ENCODE peak calls at places on chromosomes 11 and 22, in five cellular contexts. One of them, this sample, is unnamed.

GRCh38 chr11:36349345-36350136 is 53.5 kb downstream of the PRR5L start:
- DNase-seq in RWPE1: no peak
- DNase-seq in heart left ventricle: no peak
- DNase-seq in body of pancreas: no peak
- DNase-seq in GM20000: no peak
- DNase-seq in this sample: peak

GRCh38 chr11:707817-708420 is 1.9 kb downstream of the EPS8L2 start:
- DNase-seq in heart left ventricle: no peak
- DNase-seq in body of pancreas: peak
- DNase-seq in RWPE1: no peak
- DNase-seq in GM20000: peak
- DNase-seq in this sample: no peak

GRCh38 chr22:37762389-37762836 is 45.3 kb upstream of the GCAT start:
- DNase-seq in RWPE1: no peak
- DNase-seq in heart left ventricle: no peak
- DNase-seq in body of pancreas: no peak
- DNase-seq in GM20000: no peak
- DNase-seq in this sample: no peak

GRCh38 chr11:12968836-12969235 is 40.3 kb upstream of the RASSF10 start:
- DNase-seq in RWPE1: no peak
- DNase-seq in heart left ventricle: no peak
- DNase-seq in GM20000: no peak
- DNase-seq in body of pancreas: no peak
- DNase-seq in this sample: no peak

GRCh38 chr11:63880031-63880841 is 36.7 kb downstream of the RCOR2 start:
- DNase-seq in GM20000: no peak
- DNase-seq in body of pancreas: no peak
- DNase-seq in RWPE1: peak
- DNase-seq in heart left ventricle: no peak
- DNase-seq in this sample: no peak

GRCh38 chr11:118267486-118267885 is 3.4 kb upstream of the MPZL2 start:
- DNase-seq in heart left ventricle: no peak
- DNase-seq in body of pancreas: no peak
- DNase-seq in GM20000: no peak
- DNase-seq in RWPE1: peak
- DNase-seq in this sample: no peak

GRCh38 chr22:36860821-36861659 is at the start of gene NCF4:
- DNase-seq in heart left ventricle: peak
- DNase-seq in body of pancreas: peak
- DNase-seq in GM20000: peak
- DNase-seq in RWPE1: no peak
- DNase-seq in this sample: no peak

GRCh38 chr11:7442588-7443215 is 42.6 kb upstream of the OLFML1 start:
- DNase-seq in body of pancreas: peak
- DNase-seq in RWPE1: peak
- DNase-seq in GM20000: peak
- DNase-seq in heart left ventricle: peak
- DNase-seq in this sample: peak

GRCh38 chr11:108403072-108403471 is 64.3 kb downstream of the C11orf65 start:
- DNase-seq in heart left ventricle: no peak
- DNase-seq in RWPE1: no peak
- DNase-seq in GM20000: no peak
- DNase-seq in body of pancreas: no peak
- DNase-seq in this sample: no peak

GRCh38 chr11:94276943-94277342 is 27.4 kb upstream of the IZUMO1R start:
- DNase-seq in RWPE1: no peak
- DNase-seq in GM20000: no peak
- DNase-seq in body of pancreas: no peak
- DNase-seq in heart left ventricle: no peak
- DNase-seq in this sample: no peak

GRCh38 chr11:33347490-33348125 is 90.4 kb downstream of the HIPK3 start:
- DNase-seq in heart left ventricle: no peak
- DNase-seq in body of pancreas: no peak
- DNase-seq in RWPE1: no peak
- DNase-seq in GM20000: peak
- DNase-seq in this sample: no peak

GRCh38 chr11:123188508-123189165 is 6.4 kb downstream of the CLMP start:
- DNase-seq in RWPE1: no peak
- DNase-seq in body of pancreas: no peak
- DNase-seq in GM20000: no peak
- DNase-seq in heart left ventricle: no peak
- DNase-seq in this sample: no peak

GRCh38 chr11:114705280-114706024 is 27.1 kb downstream of the NXPE2 start:
- DNase-seq in heart left ventricle: peak
- DNase-seq in body of pancreas: no peak
- DNase-seq in GM20000: no peak
- DNase-seq in RWPE1: no peak
- DNase-seq in this sample: no peak

GRCh38 chr11:46504817-46505613 is 88.8 kb downstream of the AMBRA1 start:
- DNase-seq in heart left ventricle: no peak
- DNase-seq in GM20000: peak
- DNase-seq in RWPE1: no peak
- DNase-seq in body of pancreas: no peak
- DNase-seq in this sample: no peak

GRCh38 chr11:75423721-75424120 is 9.3 kb downstream of the KLHL35 start:
- DNase-seq in heart left ventricle: no peak
- DNase-seq in RWPE1: no peak
- DNase-seq in body of pancreas: no peak
- DNase-seq in GM20000: no peak
- DNase-seq in this sample: no peak

GRCh38 chr22:37196539-37197450 is 8.7 kb upstream of the C1QTNF6 start:
- DNase-seq in body of pancreas: peak
- DNase-seq in heart left ventricle: peak
- DNase-seq in GM20000: no peak
- DNase-seq in RWPE1: peak
- DNase-seq in this sample: no peak

GRCh38 chr11:107691003-107691402 is 20.9 kb downstream of the SLN start:
- DNase-seq in GM20000: no peak
- DNase-seq in heart left ventricle: no peak
- DNase-seq in body of pancreas: no peak
- DNase-seq in RWPE1: no peak
- DNase-seq in this sample: no peak

GRCh38 chr22:19802881-19803735 is 42.5 kb downstream of the TBX1 start:
- DNase-seq in RWPE1: no peak
- DNase-seq in GM20000: no peak
- DNase-seq in body of pancreas: no peak
- DNase-seq in heart left ventricle: no peak
- DNase-seq in this sample: no peak

GRCh38 chr11:60954421-60954820 is 2.4 kb upstream of the SLC15A3 start:
- DNase-seq in body of pancreas: no peak
- DNase-seq in GM20000: peak
- DNase-seq in heart left ventricle: no peak
- DNase-seq in RWPE1: no peak
- DNase-seq in this sample: no peak

GRCh38 chr11:117579148-117579547 is 217.9 kb downstream of the DSCAML1 start:
- DNase-seq in heart left ventricle: no peak
- DNase-seq in RWPE1: no peak
- DNase-seq in GM20000: no peak
- DNase-seq in body of pancreas: no peak
- DNase-seq in this sample: no peak

GRCh38 chr22:22897036-22897435 is 9.4 kb downstream of the IGLL5 start:
- DNase-seq in heart left ventricle: no peak
- DNase-seq in body of pancreas: no peak
- DNase-seq in GM20000: no peak
- DNase-seq in RWPE1: no peak
- DNase-seq in this sample: no peak

GRCh38 chr11:110123003-110123402 is 29.8 kb downstream of the ZC3H12C start:
- DNase-seq in RWPE1: no peak
- DNase-seq in GM20000: no peak
- DNase-seq in body of pancreas: no peak
- DNase-seq in heart left ventricle: no peak
- DNase-seq in this sample: no peak

DNA sequence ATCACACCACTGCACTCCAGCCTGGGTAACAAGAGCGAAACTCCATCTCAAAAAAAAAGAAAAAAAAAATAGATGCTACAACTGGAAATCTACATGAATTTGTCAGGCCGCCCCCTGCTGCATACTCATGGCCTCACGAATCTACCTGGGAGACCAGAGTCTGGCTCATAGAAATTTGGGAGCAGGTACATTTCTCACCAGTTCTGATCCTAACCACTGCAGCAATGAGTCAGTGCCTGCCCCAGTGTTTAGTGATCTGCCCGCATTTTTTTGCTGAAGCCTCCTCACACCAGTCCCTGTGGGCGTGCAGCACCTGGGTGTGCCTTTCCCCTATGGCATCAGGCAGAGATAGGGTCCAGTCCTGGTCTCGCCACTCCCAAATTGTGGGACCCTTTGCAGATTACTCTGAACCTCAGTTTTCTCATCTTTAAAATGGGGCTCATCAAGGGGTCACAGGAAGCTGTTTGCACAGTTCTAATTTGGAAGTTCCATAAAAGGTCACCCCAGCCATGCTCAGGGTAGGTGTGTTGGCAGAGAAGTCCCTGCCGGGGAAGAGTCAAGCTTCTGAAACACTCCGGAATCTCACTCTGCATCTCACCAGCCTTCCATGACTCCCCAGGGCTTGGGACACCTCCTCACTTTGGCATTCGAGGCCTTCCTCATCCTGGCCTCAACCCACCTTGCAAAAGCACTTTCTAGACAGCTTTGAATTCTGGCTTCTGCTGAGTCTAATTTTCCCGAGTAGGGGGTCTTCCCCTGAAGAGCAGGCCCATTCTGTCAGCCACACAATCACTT is 39.3 kb upstream of the LINC01488 start:
- DNase-seq in body of pancreas: no peak
- DNase-seq in heart left ventricle: peak
- DNase-seq in RWPE1: peak
- DNase-seq in GM20000: no peak
- DNase-seq in this sample: no peak
- TF ChIP-seq CTCF in body of pancreas: no peak
- TF ChIP-seq CTCF in heart left ventricle: no peak
- TF ChIP-seq CTCF in RWPE1: no peak
- TF ChIP-seq CTCF in GM20000: no peak
- TF ChIP-seq CTCF in this sample: no peak

GRCh38 chr22:39943366-39943765 is 16.8 kb upstream of the TMA7B start:
- DNase-seq in RWPE1: no peak
- DNase-seq in GM20000: no peak
- DNase-seq in heart left ventricle: no peak
- DNase-seq in body of pancreas: no peak
- DNase-seq in this sample: peak
- TF ChIP-seq CTCF in RWPE1: no peak
- TF ChIP-seq CTCF in GM20000: no peak
- TF ChIP-seq CTCF in heart left ventricle: no peak
- TF ChIP-seq CTCF in body of pancreas: no peak
- TF ChIP-seq CTCF in this sample: no peak

DNA sequence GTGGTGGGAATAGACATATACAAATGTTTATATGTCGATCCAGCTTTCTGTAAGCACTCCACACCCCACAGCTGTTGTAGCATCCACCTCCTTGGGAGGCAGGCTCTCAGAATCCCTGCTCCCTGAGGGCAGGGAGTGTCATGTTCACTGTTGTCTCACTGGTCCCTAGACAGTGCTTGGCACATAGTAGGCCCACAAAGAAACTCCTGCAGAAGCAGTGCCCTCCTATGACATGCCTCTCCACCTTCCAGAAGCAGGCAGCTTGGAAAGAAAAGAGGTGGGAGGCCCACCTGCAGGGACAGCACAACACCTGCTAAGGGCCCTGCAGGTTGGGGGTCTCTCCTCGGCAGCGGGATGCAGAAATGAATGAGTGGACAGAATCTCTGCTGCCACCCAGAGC is 11.1 kb upstream of the CDC42EP2 start:
- DNase-seq in RWPE1: no peak
- DNase-seq in body of pancreas: no peak
- DNase-seq in heart left ventricle: no peak
- DNase-seq in GM20000: no peak
- DNase-seq in this sample: no peak
- TF ChIP-seq CTCF in RWPE1: no peak
- TF ChIP-seq CTCF in body of pancreas: no peak
- TF ChIP-seq CTCF in heart left ventricle: no peak
- TF ChIP-seq CTCF in GM20000: no peak
- TF ChIP-seq CTCF in this sample: no peak

GRCh38 chr11:32173435-32173834 is 82.6 kb downstream of the RCN1 start:
- DNase-seq in RWPE1: peak
- DNase-seq in heart left ventricle: peak
- DNase-seq in GM20000: peak
- DNase-seq in body of pancreas: peak
- DNase-seq in this sample: peak
- TF ChIP-seq CTCF in RWPE1: peak
- TF ChIP-seq CTCF in heart left ventricle: peak
- TF ChIP-seq CTCF in GM20000: peak
- TF ChIP-seq CTCF in body of pancreas: peak
- TF ChIP-seq CTCF in this sample: no peak

DNA sequence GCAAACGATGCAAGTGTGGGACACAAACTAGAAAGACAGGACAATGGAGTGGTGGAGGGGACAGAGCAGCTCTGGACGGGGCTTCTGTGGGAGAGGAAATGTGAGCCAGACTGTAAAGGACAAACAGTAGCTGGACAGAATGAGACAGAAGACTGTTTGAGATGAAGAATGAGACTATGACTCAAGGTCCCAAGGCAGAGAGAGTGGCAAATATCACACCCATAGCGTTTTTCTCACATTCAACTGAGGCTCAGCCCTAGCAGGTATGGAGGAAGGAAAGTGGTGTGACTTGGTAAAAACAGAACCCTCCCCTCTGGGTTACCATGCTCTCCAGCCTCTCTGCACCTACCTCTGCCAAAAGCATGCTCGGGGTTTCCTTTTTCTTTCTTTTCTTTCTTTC is 96.5 kb downstream of the RPL27A start:
- DNase-seq in heart left ventricle: no peak
- DNase-seq in GM20000: no peak
- DNase-seq in RWPE1: no peak
- DNase-seq in body of pancreas: no peak
- DNase-seq in this sample: no peak
- TF ChIP-seq CTCF in heart left ventricle: no peak
- TF ChIP-seq CTCF in GM20000: no peak
- TF ChIP-seq CTCF in RWPE1: no peak
- TF ChIP-seq CTCF in body of pancreas: no peak
- TF ChIP-seq CTCF in this sample: no peak

DNA sequence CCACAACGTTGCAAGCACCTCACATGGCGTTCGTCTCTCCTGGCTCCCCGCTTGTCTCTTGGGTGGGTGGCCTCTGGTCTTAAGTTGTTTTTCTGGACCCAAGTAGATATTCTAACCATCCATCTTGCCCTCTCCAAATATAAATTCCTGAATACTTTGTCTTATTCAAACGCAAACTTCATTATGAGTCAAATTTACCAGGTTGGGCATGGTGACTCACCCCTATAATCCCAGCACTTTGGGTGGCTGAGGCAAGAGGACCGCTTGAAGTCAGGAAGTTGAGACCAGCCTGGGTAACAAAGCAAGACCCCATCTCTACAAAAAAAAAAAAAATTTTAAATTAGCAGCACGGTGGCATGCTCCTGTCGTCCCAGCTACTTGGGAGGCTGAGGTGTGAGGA is 5.1 kb upstream of the IGSF9B start:
- DNase-seq in heart left ventricle: no peak
- DNase-seq in body of pancreas: no peak
- DNase-seq in RWPE1: no peak
- DNase-seq in GM20000: no peak
- DNase-seq in this sample: no peak
- TF ChIP-seq CTCF in heart left ventricle: no peak
- TF ChIP-seq CTCF in body of pancreas: no peak
- TF ChIP-seq CTCF in RWPE1: no peak
- TF ChIP-seq CTCF in GM20000: no peak
- TF ChIP-seq CTCF in this sample: no peak

This sample was measured in endothelial cell.